ENCODE peak calls at places on chromosome 17, in four cellular contexts. P is caudate nucleus, M is stromal cell of bone marrow, K is T-helper 9 cell. U is an unnamed sample.

GRCh38 chr17:29589524-29590260 is at the start of gene GIT1:
- DNase-seq in P (no peak), M (peak; percentile 76), K (peak; percentile 78), U (peak; percentile 50)

GRCh38 chr17:27882162-27882840 is 10.9 kb downstream of the LYRM9 start:
- DNase-seq in P (no peak), M (no peak), K (no peak), U (no peak)

GRCh38 chr17:80839401-80839800 is 152.2 kb upstream of the CHMP6 start:
- DNase-seq in P (no peak), M (no peak), K (no peak), U (no peak)

GRCh38 chr17:41029633-41030245 is at the start of gene KRTAP1-4:
- DNase-seq in P (no peak), M (no peak), K (no peak), U (no peak)

GRCh38 chr17:76922084-76922483 is 53.9 kb downstream of the MGAT5B start:
- DNase-seq in P (no peak), M (no peak), K (no peak), U (no peak)

GRCh38 chr17:40538019-40538935 is 27.0 kb downstream of the CCR7 start:
- DNase-seq in P (no peak), M (no peak), K (no peak), U (no peak)

GRCh38 chr17:57662644-57663308 is 82.3 kb downstream of the CCDC182 start:
- DNase-seq in P (peak; percentile 95), M (peak; percentile 97), K (peak; percentile 26), U (peak; percentile 97)

GRCh38 chr17:80347536-80347935 is 67.4 kb upstream of the ENDOV start:
- DNase-seq in P (no peak), M (no peak), K (no peak), U (no peak)

GRCh38 chr17:55500103-55500502 is 11.1 kb downstream of the SMIM36 start:
- DNase-seq in P (no peak), M (no peak), K (no peak), U (no peak)

GRCh38 chr17:41308251-41308917 is 725 bp downstream of the KRTAP16-1 start:
- DNase-seq in P (no peak), M (no peak), K (peak; percentile 69), U (no peak)

GRCh38 chr17:72034000-72034399 is 86.8 kb upstream of the SOX9 start:
- DNase-seq in P (no peak), M (no peak), K (no peak), U (no peak)

GRCh38 chr17:64008830-64009229 is 10.7 kb downstream of the PRR29 start:
- DNase-seq in P (no peak), M (no peak), K (no peak), U (no peak)

GRCh38 chr17:30950669-30951399 is 20.0 kb upstream of the RNF135 start:
- DNase-seq in P (no peak), M (peak; percentile 94), K (no peak), U (peak; percentile 76)

GRCh38 chr17:27939489-27940465 is 46.6 kb upstream of the LYRM9 start:
- DNase-seq in P (no peak), M (no peak), K (no peak), U (no peak)

GRCh38 chr17:81607431-81607830 is 29.5 kb downstream of the NPLOC4 start:
- DNase-seq in P (no peak), M (no peak), K (no peak), U (no peak)

GRCh38 chr17:56786989-56787482 is 46.7 kb downstream of the C17orf67 start:
- DNase-seq in P (no peak), M (peak; percentile 69), K (no peak), U (peak; percentile 67)

GRCh38 chr17:50169121-50169764 is 3.4 kb downstream of the SGCA start:
- DNase-seq in P (no peak), M (no peak), K (peak; percentile 44), U (no peak)

GRCh38 chr17:58317421-58318064 is 11.1 kb downstream of the TSPOAP1 start:
- DNase-seq in P (no peak), M (peak; percentile 34), K (peak; percentile 53), U (peak; percentile 52)

GRCh38 chr17:19017804-19018599 is 13.4 kb upstream of the FAM83G start:
- DNase-seq in P (no peak), M (no peak), K (no peak), U (no peak)

GRCh38 chr17:43367588-43368242 is 31.1 kb upstream of the ARL4D start:
- DNase-seq in P (no peak), M (peak; percentile 75), K (no peak), U (peak; percentile 87)

GRCh38 chr17:15884731-15885130 is 60.2 kb upstream of the ADORA2B start:
- DNase-seq in P (no peak), M (no peak), K (no peak), U (peak; percentile 17)

GRCh38 chr17:54901230-54901847 is 687 bp downstream of the TOM1L1 start:
- DNase-seq in P (no peak), M (peak; percentile 15), K (no peak), U (no peak)

GRCh38 chr17:54980372-54980771 is 11.8 kb downstream of the STXBP4 start:
- DNase-seq in P (no peak), M (no peak), K (no peak), U (no peak)

GRCh38 chr17:67223924-67224323 is 21.1 kb downstream of the HELZ start:
- DNase-seq in P (no peak), M (no peak), K (no peak), U (no peak)

GRCh38 chr17:82702161-82702932 is 3.8 kb upstream of the RAB40B start:
- DNase-seq in P (no peak), M (no peak), K (no peak), U (no peak)

GRCh38 chr17:18246880-18247612 is 11.5 kb downstream of the FLII start:
- DNase-seq in P (no peak), M (no peak), K (no peak), U (no peak)

GRCh38 chr17:83054518-83055125 is 24.8 kb upstream of the METRNL start:
- DNase-seq in P (no peak), M (no peak), K (no peak), U (no peak)

GRCh38 chr17:64423881-64424280 is 25.0 kb upstream of the MILR1 start:
- DNase-seq in P (no peak), M (no peak), K (no peak), U (no peak)

GRCh38 chr17:28446716-28447395 is 26.6 kb upstream of the SLC13A2 start:
- DNase-seq in P (no peak), M (no peak), K (no peak), U (no peak)

GRCh38 chr17:57906910-57907309 is 48.3 kb downstream of the CUEDC1 start:
- DNase-seq in P (peak; percentile 46), M (no peak), K (no peak), U (no peak)

GRCh38 chr17:21218101-21218500 is 4.1 kb upstream of the TMEM11 start:
- DNase-seq in P (no peak), M (no peak), K (no peak), U (no peak)

GRCh38 chr17:56815711-56816110 is 18.0 kb downstream of the C17orf67 start:
- DNase-seq in P (no peak), M (no peak), K (no peak), U (no peak)

GRCh38 chr17:81371910-81372760 is 23.1 kb upstream of the BAHCC1 start:
- DNase-seq in P (no peak), M (no peak), K (no peak), U (no peak)

GRCh38 chr17:75516619-75517276 is 420 bp downstream of the TSEN54 start:
- DNase-seq in P (no peak), M (no peak), K (no peak), U (no peak)

GRCh38 chr17:78358538-78359215 is 1.2 kb downstream of the SOCS3 start:
- DNase-seq in P (no peak), M (no peak), K (no peak), U (no peak)

GRCh38 chr17:35312790-35313711 is 60.4 kb downstream of the SLFN11 start:
- DNase-seq in P (no peak), M (peak; percentile 56), K (peak; percentile 66), U (peak; percentile 27)

GRCh38 chr17:44934745-44935105 is 12.8 kb downstream of the KIF18B start:
- DNase-seq in P (no peak), M (no peak), K (no peak), U (no peak)

GRCh38 chr17:83068641-83069570 is 10.5 kb upstream of the METRNL start:
- DNase-seq in P (no peak), M (no peak), K (no peak), U (no peak)

GRCh38 chr17:68343976-68344375 is 52.7 kb downstream of the ARSG start:
- DNase-seq in P (no peak), M (no peak), K (no peak), U (no peak)